ENCODE peak calls at places on chromosomes 11 and 22, in eight cellular contexts. J is Karpas-422, Y is neuronal stem cell, X is endodermal cell, Q is tibial nerve, A is tibial artery, D is colonic mucosa, N is PC-3. Z is an unnamed sample.
A peak's percentile ranks its signal among the peaks of the same experiment; 100 is the strongest.

GRCh38 chr11:8352090-8352489 is 88.4 kb upstream of the LMO1 start:
- DNase-seq in N (no peak), Q (no peak), A (no peak), Y (no peak), X (no peak), D (no peak), J (no peak), Z (no peak)

GRCh38 chr22:39556970-39557811 is 13.4 kb upstream of the CACNA1I start:
- DNase-seq in X (peak; percentile 66), Q (no peak), N (no peak), D (no peak), A (no peak), J (no peak), Y (no peak), Z (no peak)

GRCh38 chr22:22771696-22772377 is 115.8 kb upstream of the IGLL5 start:
- DNase-seq in Q (no peak), J (no peak), Y (no peak), N (no peak), A (peak; percentile 48), D (no peak), X (no peak), Z (no peak)

GRCh38 chr11:111922803-111923202 is 4.1 kb downstream of the C11orf52 start:
- DNase-seq in Y (no peak), D (peak; percentile 51), A (no peak), X (no peak), J (no peak), N (peak; percentile 65), Q (no peak), Z (no peak)

GRCh38 chr11:65778901-65779668 is 1.7 kb downstream of the AP5B1 start:
- DNase-seq in Y (no peak), X (peak; percentile 30), N (no peak), D (peak; percentile 17), Q (no peak), J (no peak), A (peak; percentile 63), Z (peak; percentile 58)

GRCh38 chr11:71927813-71928738 is at the start of gene XNDC1N:
- DNase-seq in Q (no peak), J (peak; percentile 94), A (peak; percentile 77), Y (peak; percentile 91), X (peak; percentile 89), N (peak; percentile 93), D (peak; percentile 71), Z (peak; percentile 93)

GRCh38 chr11:10623797-10624761 is 55.6 kb upstream of the LYVE1 start:
- DNase-seq in A (peak; percentile 82), N (peak; percentile 47), Q (no peak), X (peak; percentile 91), J (peak; percentile 47), D (no peak), Y (no peak), Z (peak; percentile 55)

GRCh38 chr22:25100972-25101371 is 98.7 kb upstream of the CRYBB3 start:
- DNase-seq in X (no peak), J (no peak), A (no peak), N (no peak), D (no peak), Q (no peak), Y (no peak), Z (no peak)

GRCh38 chr11:130581631-130582030 is 133.2 kb downstream of the ADAMTS15 start:
- DNase-seq in D (no peak), Y (no peak), X (no peak), Q (no peak), A (no peak), N (no peak), J (no peak), Z (no peak)

GRCh38 chr22:41862530-41863266 is 29.8 kb downstream of the SREBF2 start:
- DNase-seq in A (no peak), J (no peak), Q (no peak), Y (no peak), N (no peak), D (no peak), X (no peak), Z (no peak)

GRCh38 chr11:120147094-120147949 is 9.4 kb upstream of the TRIM29 start:
- DNase-seq in D (no peak), X (peak; percentile 50), N (no peak), Y (no peak), Q (no peak), J (no peak), A (peak; percentile 42), Z (no peak)

GRCh38 chr11:92376680-92377079 is 152.1 kb downstream of the FAT3 start:
- DNase-seq in A (no peak), N (no peak), X (no peak), Y (no peak), Q (no peak), J (no peak), D (no peak), Z (no peak)

GRCh38 chr11:5131584-5132335 is 6.4 kb downstream of the OR52A5 start:
- DNase-seq in Q (no peak), D (no peak), X (no peak), A (no peak), J (no peak), Y (no peak), N (no peak), Z (no peak)

GRCh38 chr11:80722616-80723015 is 1281.8 kb upstream of the TENM4 start:
- DNase-seq in A (no peak), X (no peak), J (no peak), D (no peak), Q (no peak), Y (no peak), N (peak; percentile 8), Z (no peak)

GRCh38 chr11:6321961-6322362 is 1.7 kb upstream of the CAVIN3 start:
- DNase-seq in X (peak; percentile 50), Q (no peak), Y (peak; percentile 27), D (no peak), A (no peak), J (no peak), N (peak; percentile 37), Z (peak; percentile 36)

GRCh38 chr11:61743486-61744095 is 8.8 kb upstream of the MYRF start:
- DNase-seq in N (no peak), J (no peak), A (no peak), Q (no peak), D (no peak), Y (no peak), X (no peak), Z (no peak)

GRCh38 chr22:28600546-28601143 is 79.0 kb downstream of the TTC28 start:
- DNase-seq in A (no peak), Y (peak; percentile 11), J (peak; percentile 84), D (peak; percentile 27), N (peak; percentile 70), Q (no peak), X (no peak), Z (peak; percentile 37)

GRCh38 chr11:45778341-45778740 is 26.6 kb upstream of the SLC35C1 start:
- DNase-seq in X (no peak), Q (no peak), J (no peak), N (no peak), A (no peak), Y (no peak), D (no peak), Z (peak; percentile 25)

GRCh38 chr11:46676436-46677158 is 23.8 kb downstream of the ARHGAP1 start:
- DNase-seq in X (no peak), Y (no peak), A (no peak), Q (no peak), J (no peak), D (no peak), N (no peak), Z (no peak)

GRCh38 chr11:11977206-11977938 is 31.1 kb downstream of the DKK3 start:
- DNase-seq in Y (no peak), N (peak; percentile 95), D (no peak), Q (peak; percentile 60), X (peak; percentile 76), A (peak; percentile 88), J (no peak), Z (peak; percentile 91)

GRCh38 chr11:13216019-13217006 is 61.3 kb upstream of the BMAL1 start:
- DNase-seq in D (no peak), Y (peak; percentile 62), Q (no peak), N (peak; percentile 94), J (no peak), A (peak; percentile 70), X (peak; percentile 86), Z (peak; percentile 100)

GRCh38 chr22:46861968-46862367 is 99.5 kb downstream of the TBC1D22A start:
- DNase-seq in J (no peak), Y (no peak), A (peak; percentile 32), X (peak; percentile 33), N (no peak), Q (no peak), D (no peak), Z (no peak)
- H3K27ac ChIP-seq in J (no peak overlapping the region), Y (no peak overlapping the region), A (no peak overlapping the region), X (no peak overlapping the region), N (no peak overlapping the region), Q (no peak overlapping the region), D (no peak overlapping the region), Z (no peak overlapping the region)

GRCh38 chr22:37996515-37997246 is 12.3 kb upstream of the SOX10 start:
- DNase-seq in X (no peak), A (no peak), Q (no peak), D (no peak), Y (no peak), N (no peak), J (no peak), Z (no peak)
- H3K4me1 ChIP-seq in X (peaks cover 2% of the 10 kb centered on the region), A (no peaks in the 10 kb centered on the region), Q (peaks cover 12% of the 10 kb centered on the region), D (no peaks in the 10 kb centered on the region), Y (peaks cover 16% of the 10 kb centered on the region), N (peaks cover 14% of the 10 kb centered on the region), J (peaks cover 30% of the 10 kb centered on the region), Z (peaks cover 4% of the 10 kb centered on the region)

DNA sequence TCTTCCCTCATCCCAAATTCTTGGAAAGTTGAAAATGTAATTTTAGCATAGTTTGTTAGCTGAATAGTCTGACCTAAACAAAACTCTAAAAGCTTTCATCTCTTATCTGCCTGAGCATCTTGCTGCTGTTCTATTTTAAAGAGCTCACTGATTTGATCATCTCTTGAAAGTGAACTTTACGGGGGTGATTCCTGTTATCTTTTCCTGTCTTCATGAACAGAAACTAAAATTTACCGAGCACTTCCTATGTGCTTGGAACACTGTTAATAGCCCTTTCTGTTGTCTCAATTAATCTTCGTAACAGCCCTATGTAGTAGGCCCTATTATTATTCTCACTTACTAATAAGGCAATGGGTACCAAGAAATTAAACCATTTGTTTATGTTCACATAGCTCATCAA is 12.3 kb downstream of the AMOTL1 start:
- DNase-seq in Y (no peak), A (no peak), Q (no peak), J (no peak), N (no peak), D (no peak), X (no peak), Z (no peak)
- H3K4me3 ChIP-seq in Y (no peak overlapping the region), A (no peak overlapping the region), Q (no peak overlapping the region), J (no peak overlapping the region), N (no peak overlapping the region), D (no peak overlapping the region), X (no peak overlapping the region), Z (no peak overlapping the region)

DNA sequence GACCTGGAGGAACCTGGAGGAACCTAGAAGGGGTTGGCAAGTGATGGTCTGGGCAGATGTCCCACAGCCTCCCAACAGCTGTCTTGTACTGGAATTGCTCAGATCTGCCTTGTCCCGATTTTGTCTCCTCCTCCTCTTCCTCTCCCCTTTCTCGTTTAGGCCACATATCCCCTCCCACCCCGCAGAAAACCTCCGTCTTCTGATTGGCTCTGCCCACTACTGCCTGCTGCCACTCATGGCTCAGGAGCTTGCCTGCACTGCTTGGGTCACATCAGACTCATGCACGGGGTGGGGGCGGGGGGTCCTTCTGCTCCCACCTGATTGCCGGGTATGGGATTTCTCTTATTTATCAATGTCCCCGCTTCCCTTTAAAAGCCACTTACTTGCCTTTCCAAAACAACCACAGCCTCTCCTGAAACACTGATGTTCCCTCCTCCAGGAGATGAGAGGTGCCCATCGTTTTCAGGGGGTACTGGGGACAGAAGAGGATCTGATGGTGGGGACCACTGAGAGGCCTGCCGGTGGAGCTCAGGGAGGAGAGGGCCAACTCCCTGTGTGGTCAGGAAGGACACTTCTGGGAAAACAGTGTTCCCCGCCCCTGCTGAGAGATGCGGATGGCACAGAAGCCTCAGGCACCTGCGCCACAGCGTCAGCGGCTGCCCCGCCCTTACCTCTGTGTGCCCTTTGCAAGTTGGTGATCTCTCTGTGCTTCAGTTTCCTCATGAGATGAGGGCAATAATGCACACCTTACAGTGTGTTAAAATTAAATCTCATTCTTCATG is 14.7 kb downstream of the TOM1 start:
- DNase-seq in Y (no peak), D (peak; percentile 73), X (peak; percentile 67), J (no peak), Q (no peak), A (peak; percentile 62), N (no peak), Z (no peak)
- H3K27ac ChIP-seq in Y (no peak overlapping the region), D (peak overlapping the region; percentile 33), X (no peak overlapping the region), J (no peak overlapping the region), Q (no peak overlapping the region), A (peak overlapping the region; percentile 53), N (no peak overlapping the region), Z (no peak overlapping the region)

Z was measured in SJSA1.